ENCODE peak calls at places on chromosomes 13 and 19, in six cellular contexts. M is MCF 10A; R is myocyte; W is T-helper 1 cell; T is HepG2; I is activated T-cell treated with anti-CD3 and anti-CD28 coated beads, Interleukin-2, amount 50 U/mL, for 4 hours. U is an unnamed sample.

GRCh38 chr19:32388393-32388724 is 17.2 kb upstream of the DPY19L3 start:
- DNase-seq in I (no peak), R (no peak), T (no peak), M (no peak), W (no peak), U (no peak)

GRCh38 chr19:55441692-55442321 is 1.3 kb downstream of the SHISA7 start:
- DNase-seq in T (no peak), M (no peak), W (no peak), R (no peak), I (no peak), U (no peak)

GRCh38 chr13:73162912-73163911 is 104.4 kb downstream of the KLF5 start:
- DNase-seq in R (no peak), M (peak; percentile 48), I (no peak), W (no peak), T (peak; percentile 12), U (no peak)

GRCh38 chr19:34639491-34640085 is 37.4 kb downstream of the SCGB2B2 start:
- DNase-seq in R (peak; percentile 89), M (peak; percentile 83), T (peak; percentile 82), W (no peak), I (peak; percentile 52), U (peak; percentile 80)

GRCh38 chr19:2276429-2276989 is 5.5 kb downstream of the PEAK3 start:
- DNase-seq in W (no peak), I (no peak), M (no peak), R (no peak), T (no peak), U (peak; percentile 52)

GRCh38 chr19:16405091-16405490 is 66.7 kb downstream of the EPS15L1 start:
- DNase-seq in I (no peak), R (no peak), M (no peak), T (no peak), W (no peak), U (no peak)

GRCh38 chr13:113759525-113760137 is 605 bp downstream of the TMEM255B start:
- DNase-seq in R (peak; percentile 22), W (no peak), M (peak; percentile 18), I (no peak), T (no peak), U (no peak)

GRCh38 chr13:25300861-25301346 is 521 bp upstream of the NUP58 start:
- DNase-seq in I (no peak), M (no peak), W (no peak), R (no peak), T (no peak), U (peak; percentile 16)

GRCh38 chr13:89740994-89741678 is 1606.4 kb upstream of the MIR17HG start:
- DNase-seq in T (no peak), M (no peak), I (no peak), R (no peak), W (no peak), U (no peak)

U was measured in trophoblast cell.